ENCODE peak calls at places on chromosomes 13 and 19, in eight cellular contexts. One of them, this sample, is unnamed.

GRCh38 chr13:101624981-101625380 is 172.5 kb downstream of the ITGBL1 start:
- DNase-seq in M059J: no peak
- DNase-seq in right cardiac atrium: no peak
- DNase-seq in Caco-2: no peak
- DNase-seq in glutamatergic neuron: no peak
- DNase-seq in T-helper 2 cell treated with Interferon-gamma antibody and Interleukin-4, amounts not matched to agents 5 μg/mL and 100 μg/mL, for 36 hours: peak
- DNase-seq in dorsolateral prefrontal cortex: no peak
- DNase-seq in mesendoderm: no peak
- DNase-seq in this sample: peak

GRCh38 chr13:39144941-39145533 is 106.8 kb downstream of the NHLRC3 start:
- DNase-seq in M059J: peak
- DNase-seq in right cardiac atrium: no peak
- DNase-seq in Caco-2: peak
- DNase-seq in glutamatergic neuron: peak
- DNase-seq in T-helper 2 cell treated with Interferon-gamma antibody and Interleukin-4, amounts not matched to agents 5 μg/mL and 100 μg/mL, for 36 hours: peak
- DNase-seq in dorsolateral prefrontal cortex: peak
- DNase-seq in mesendoderm: peak
- DNase-seq in this sample: peak

GRCh38 chr13:99464441-99464949 is 36.8 kb upstream of the TM9SF2 start:
- DNase-seq in M059J: no peak
- DNase-seq in right cardiac atrium: no peak
- DNase-seq in Caco-2: no peak
- DNase-seq in glutamatergic neuron: no peak
- DNase-seq in T-helper 2 cell treated with Interferon-gamma antibody and Interleukin-4, amounts not matched to agents 5 μg/mL and 100 μg/mL, for 36 hours: no peak
- DNase-seq in dorsolateral prefrontal cortex: no peak
- DNase-seq in mesendoderm: no peak
- DNase-seq in this sample: no peak

GRCh38 chr19:2478756-2479555 is 3.0 kb downstream of the GADD45B start:
- DNase-seq in M059J: peak
- DNase-seq in right cardiac atrium: peak
- DNase-seq in Caco-2: no peak
- DNase-seq in glutamatergic neuron: no peak
- DNase-seq in T-helper 2 cell treated with Interferon-gamma antibody and Interleukin-4, amounts not matched to agents 5 μg/mL and 100 μg/mL, for 36 hours: peak
- DNase-seq in dorsolateral prefrontal cortex: no peak
- DNase-seq in mesendoderm: peak
- DNase-seq in this sample: no peak

GRCh38 chr13:91311491-91311890 is 36.0 kb upstream of the MIR17HG start:
- DNase-seq in M059J: no peak
- DNase-seq in right cardiac atrium: no peak
- DNase-seq in Caco-2: no peak
- DNase-seq in glutamatergic neuron: no peak
- DNase-seq in T-helper 2 cell treated with Interferon-gamma antibody and Interleukin-4, amounts not matched to agents 5 μg/mL and 100 μg/mL, for 36 hours: no peak
- DNase-seq in dorsolateral prefrontal cortex: no peak
- DNase-seq in mesendoderm: no peak
- DNase-seq in this sample: no peak

GRCh38 chr13:41418751-41419150 is 38.6 kb upstream of the RGCC start:
- DNase-seq in M059J: no peak
- DNase-seq in right cardiac atrium: no peak
- DNase-seq in Caco-2: no peak
- DNase-seq in glutamatergic neuron: no peak
- DNase-seq in T-helper 2 cell treated with Interferon-gamma antibody and Interleukin-4, amounts not matched to agents 5 μg/mL and 100 μg/mL, for 36 hours: no peak
- DNase-seq in dorsolateral prefrontal cortex: no peak
- DNase-seq in mesendoderm: no peak
- DNase-seq in this sample: no peak

GRCh38 chr19:48950159-48950558 is 4.5 kb upstream of the BAX start:
- DNase-seq in M059J: no peak
- DNase-seq in right cardiac atrium: no peak
- DNase-seq in Caco-2: no peak
- DNase-seq in glutamatergic neuron: no peak
- DNase-seq in T-helper 2 cell treated with Interferon-gamma antibody and Interleukin-4, amounts not matched to agents 5 μg/mL and 100 μg/mL, for 36 hours: no peak
- DNase-seq in dorsolateral prefrontal cortex: no peak
- DNase-seq in mesendoderm: no peak
- DNase-seq in this sample: no peak

GRCh38 chr13:77325371-77325941 is 1.4 kb downstream of the MYCBP2 start:
- DNase-seq in M059J: peak
- DNase-seq in right cardiac atrium: no peak
- DNase-seq in Caco-2: no peak
- DNase-seq in glutamatergic neuron: no peak
- DNase-seq in T-helper 2 cell treated with Interferon-gamma antibody and Interleukin-4, amounts not matched to agents 5 μg/mL and 100 μg/mL, for 36 hours: no peak
- DNase-seq in dorsolateral prefrontal cortex: no peak
- DNase-seq in mesendoderm: no peak
- DNase-seq in this sample: peak

GRCh38 chr13:112885242-112885781 is 83.7 kb upstream of the MCF2L start:
- DNase-seq in M059J: no peak
- DNase-seq in right cardiac atrium: no peak
- DNase-seq in Caco-2: no peak
- DNase-seq in glutamatergic neuron: no peak
- DNase-seq in T-helper 2 cell treated with Interferon-gamma antibody and Interleukin-4, amounts not matched to agents 5 μg/mL and 100 μg/mL, for 36 hours: no peak
- DNase-seq in dorsolateral prefrontal cortex: no peak
- DNase-seq in mesendoderm: no peak
- DNase-seq in this sample: no peak

GRCh38 chr19:58516246-58516836 is 3.3 kb downstream of the ZBTB45 start:
- DNase-seq in M059J: no peak
- DNase-seq in right cardiac atrium: no peak
- DNase-seq in Caco-2: no peak
- DNase-seq in glutamatergic neuron: no peak
- DNase-seq in T-helper 2 cell treated with Interferon-gamma antibody and Interleukin-4, amounts not matched to agents 5 μg/mL and 100 μg/mL, for 36 hours: no peak
- DNase-seq in dorsolateral prefrontal cortex: no peak
- DNase-seq in mesendoderm: no peak
- DNase-seq in this sample: no peak

GRCh38 chr19:15456441-15456840 is 6.7 kb upstream of the WIZ start:
- DNase-seq in M059J: no peak
- DNase-seq in right cardiac atrium: no peak
- DNase-seq in Caco-2: no peak
- DNase-seq in glutamatergic neuron: no peak
- DNase-seq in T-helper 2 cell treated with Interferon-gamma antibody and Interleukin-4, amounts not matched to agents 5 μg/mL and 100 μg/mL, for 36 hours: no peak
- DNase-seq in dorsolateral prefrontal cortex: no peak
- DNase-seq in mesendoderm: no peak
- DNase-seq in this sample: no peak

GRCh38 chr13:109155301-109155761 is 525.9 kb downstream of the MYO16 start:
- DNase-seq in M059J: peak
- DNase-seq in right cardiac atrium: no peak
- DNase-seq in Caco-2: no peak
- DNase-seq in glutamatergic neuron: no peak
- DNase-seq in T-helper 2 cell treated with Interferon-gamma antibody and Interleukin-4, amounts not matched to agents 5 μg/mL and 100 μg/mL, for 36 hours: no peak
- DNase-seq in dorsolateral prefrontal cortex: no peak
- DNase-seq in mesendoderm: no peak
- DNase-seq in this sample: no peak

GRCh38 chr19:12261554-12261953 is 33.1 kb downstream of the ZNF44 start:
- DNase-seq in M059J: no peak
- DNase-seq in right cardiac atrium: no peak
- DNase-seq in Caco-2: no peak
- DNase-seq in glutamatergic neuron: no peak
- DNase-seq in T-helper 2 cell treated with Interferon-gamma antibody and Interleukin-4, amounts not matched to agents 5 μg/mL and 100 μg/mL, for 36 hours: no peak
- DNase-seq in dorsolateral prefrontal cortex: no peak
- DNase-seq in mesendoderm: no peak
- DNase-seq in this sample: no peak

This sample was measured in Caki2.